ENCODE peak calls at places on chromosomes 3 and 15, in seven cellular contexts. O, H, R, M, Q, L and U are unnamed samples. For H3K4me1, the result is how much of the 10 kb centered on the place peaks cover.

GRCh38 chr3:132231633-132232032 is 85.6 kb upstream of the ACP3 start:
- DNase-seq in Q (no peak), L (no peak), R (no peak), M (peak), H (no peak), O (no peak), U (no peak)

GRCh38 chr3:70977712-70978111 is 605.8 kb downstream of the FOXP1 start:
- DNase-seq in M (no peak), Q (no peak), R (no peak), H (no peak), L (no peak), O (no peak), U (no peak)

GRCh38 chr3:129663045-129663446 is 56.6 kb upstream of the PLXND1 start:
- DNase-seq in R (no peak), M (peak), H (no peak), O (no peak), L (peak), Q (peak), U (no peak)

GRCh38 chr3:23202921-23203650 is at the start of gene UBE2E2:
- DNase-seq in R (peak), O (peak), M (peak), Q (no peak), L (peak), H (peak), U (peak)

GRCh38 chr3:188819939-188820338 is 351.8 kb upstream of the TPRG1 start:
- DNase-seq in O (no peak), Q (no peak), R (no peak), L (no peak), M (no peak), H (no peak), U (no peak)

GRCh38 chr3:197354195-197355059 is 56.0 kb upstream of the DLG1 start:
- DNase-seq in H (peak), O (peak), Q (no peak), L (no peak), M (no peak), R (no peak), U (no peak)

GRCh38 chr15:90807687-90808086 is 60.7 kb upstream of the FURIN start:
- DNase-seq in Q (no peak), M (no peak), L (no peak), R (no peak), O (no peak), H (no peak), U (no peak)

GRCh38 chr3:11452988-11453847 is 181.0 kb downstream of the ATG7 start:
- DNase-seq in Q (no peak), M (peak), R (no peak), O (no peak), H (no peak), L (no peak), U (no peak)

GRCh38 chr3:137263982-137264777 is 306.4 kb downstream of the IL20RB start:
- DNase-seq in Q (no peak), L (no peak), M (no peak), H (no peak), O (no peak), R (no peak), U (no peak)

GRCh38 chr3:27317096-27317495 is 52.1 kb downstream of the NEK10 start:
- DNase-seq in Q (no peak), L (no peak), O (no peak), H (no peak), M (no peak), R (no peak), U (no peak)

GRCh38 chr3:107240183-107241091 is 136.8 kb upstream of the CCDC54 start:
- DNase-seq in H (peak), Q (no peak), L (peak), M (peak), O (peak), R (peak), U (peak)

GRCh38 chr3:15779111-15779510 is 18.7 kb downstream of the ANKRD28 start:
- DNase-seq in R (no peak), M (no peak), H (no peak), O (no peak), L (no peak), Q (no peak), U (no peak)

GRCh38 chr15:60674704-60675405 is 195.9 kb upstream of the ICE2 start:
- DNase-seq in Q (no peak), M (no peak), H (no peak), O (no peak), L (no peak), R (no peak), U (no peak)

GRCh38 chr3:101842245-101842934 is 6.9 kb upstream of the NFKBIZ start:
- DNase-seq in R (no peak), L (peak), Q (peak), O (no peak), H (no peak), M (peak), U (no peak)

GRCh38 chr3:150268426-150269321 is 139.4 kb upstream of the TSC22D2 start:
- DNase-seq in O (no peak), M (no peak), H (no peak), L (no peak), Q (no peak), R (no peak), U (no peak)

GRCh38 chr3:40337136-40338108 is 27.9 kb downstream of the EIF1B start:
- DNase-seq in O (no peak), H (no peak), Q (no peak), M (peak), R (no peak), L (no peak), U (no peak)

GRCh38 chr3:98536456-98537017 is 4.8 kb downstream of the GPR15 start:
- DNase-seq in H (no peak), M (no peak), R (no peak), O (no peak), Q (no peak), L (no peak), U (no peak)

GRCh38 chr3:25433868-25434267 is 5.8 kb downstream of the RARB start:
- DNase-seq in H (no peak), M (peak), Q (no peak), L (no peak), O (no peak), R (no peak), U (no peak)

GRCh38 chr15:34038404-34039179 is 412 bp downstream of the AVEN start:
- DNase-seq in Q (no peak), L (peak), H (peak), M (peak), R (peak), O (peak), U (peak)

GRCh38 chr3:30401971-30402370 is 204.4 kb upstream of the TGFBR2 start:
- DNase-seq in L (no peak), Q (no peak), H (no peak), M (no peak), R (no peak), O (no peak), U (no peak)

GRCh38 chr3:126108689-126109075 is 24.8 kb upstream of the SLC41A3 start:
- DNase-seq in R (no peak), O (no peak), H (no peak), M (no peak), Q (no peak), L (no peak), U (no peak)

GRCh38 chr15:74258456-74259323 is 22.6 kb downstream of the CCDC33 start:
- DNase-seq in O (no peak), Q (no peak), L (no peak), M (no peak), R (no peak), H (no peak), U (no peak)

GRCh38 chr3:66326340-66326739 is 105.5 kb downstream of the SLC25A26 start:
- DNase-seq in R (no peak), M (no peak), H (no peak), O (no peak), Q (no peak), L (no peak), U (no peak)

GRCh38 chr3:137768361-137769320 is 4.5 kb downstream of the SOX14 start:
- DNase-seq in O (no peak), H (no peak), L (peak), M (peak), R (no peak), Q (no peak), U (no peak)

GRCh38 chr3:184262166-184262926 is 993 bp upstream of the CAMK2N2 start:
- DNase-seq in R (no peak), O (no peak), M (peak), Q (no peak), L (peak), H (no peak), U (no peak)

GRCh38 chr3:125212096-125212508 is 446 bp downstream of the SLC12A8 start:
- DNase-seq in Q (no peak), M (peak), H (no peak), R (no peak), O (peak), L (peak), U (no peak)

GRCh38 chr15:78322724-78323395 is 17.3 kb upstream of the CRABP1 start:
- DNase-seq in R (no peak), O (no peak), M (no peak), Q (no peak), H (no peak), L (no peak), U (no peak)

GRCh38 chr15:99305761-99306505 is 54.7 kb downstream of the LRRC28 start:
- DNase-seq in Q (no peak), L (peak), M (peak), R (no peak), H (peak), O (no peak), U (no peak)

GRCh38 chr3:46297658-46298423 is 55.6 kb downstream of the CCR3 start:
- DNase-seq in H (no peak), L (no peak), M (peak), R (no peak), Q (no peak), O (no peak), U (no peak)

GRCh38 chr3:104604326-104605010 is 762.2 kb upstream of the ALCAM start:
- DNase-seq in L (peak), Q (no peak), O (no peak), R (no peak), M (peak), H (no peak), U (no peak)

GRCh38 chr15:34999906-35000305 is 11.8 kb upstream of the ZNF770 start:
- DNase-seq in L (no peak), Q (no peak), R (no peak), H (no peak), O (no peak), M (no peak), U (no peak)

GRCh38 chr3:66029443-66029842 is 9.3 kb downstream of the MAGI1 start:
- DNase-seq in H (no peak), L (no peak), Q (no peak), O (no peak), R (no peak), M (peak), U (no peak)

GRCh38 chr3:53998980-53999379 is 107.3 kb upstream of the SELENOK start:
- DNase-seq in R (no peak), Q (no peak), L (no peak), M (no peak), H (no peak), O (no peak), U (no peak)

GRCh38 chr15:34984884-34985630 is 3.0 kb downstream of the ZNF770 start:
- DNase-seq in H (peak), Q (no peak), L (no peak), R (no peak), O (peak), M (no peak), U (no peak)

GRCh38 chr3:138180375-138181029 is 5.8 kb upstream of the DBR1 start:
- DNase-seq in L (peak), H (no peak), Q (no peak), M (peak), R (no peak), O (no peak), U (peak)

GRCh38 chr3:190591080-190591479 is 77.2 kb downstream of the IL1RAP start:
- DNase-seq in O (no peak), Q (no peak), R (no peak), L (no peak), H (no peak), M (no peak), U (no peak)

GRCh38 chr3:192847918-192848317 is 69.7 kb downstream of the MB21D2 start:
- DNase-seq in R (no peak), Q (no peak), L (no peak), M (no peak), O (no peak), H (no peak), U (no peak)

GRCh38 chr3:60079076-60079475 is 1029.3 kb upstream of the CFAP20DC start:
- DNase-seq in L (peak), Q (no peak), M (peak), H (no peak), O (no peak), R (no peak), U (peak)

GRCh38 chr3:44939581-44940036 is 36.4 kb downstream of the ZDHHC3 start:
- DNase-seq in L (no peak), Q (no peak), R (no peak), M (no peak), O (peak), H (peak), U (no peak)

GRCh38 chr3:52684184-52684583 is 1.5 kb downstream of the PBRM1 start:
- DNase-seq in Q (no peak), R (no peak), O (no peak), M (no peak), H (no peak), L (no peak), U (no peak)
- H3K27ac ChIP-seq in Q (no peak), R (no peak), O (no peak), M (no peak), H (peak), L (no peak), U (peak)

GRCh38 chr3:160180581-160181216 is 44.5 kb upstream of the C3orf80 start:
- DNase-seq in R (no peak), M (peak), O (no peak), Q (no peak), H (no peak), L (no peak), U (no peak)
- H3K4me3 ChIP-seq in R (no peak), M (no peak), O (no peak), Q (no peak), H (no peak), L (no peak), U (no peak)

GRCh38 chr3:194134757-194135515 is 1.0 kb upstream of the HES1 start:
- DNase-seq in M (peak), L (peak), H (peak), Q (peak), R (peak), O (peak), U (peak)
- H3K4me1 ChIP-seq in M (under half), L (half or more), H (half or more), Q (under half), R (under half), O (half or more), U (under half)

GRCh38 chr3:122077293-122078234 is 22.4 kb downstream of the CD86 start:
- DNase-seq in R (no peak), O (no peak), L (no peak), Q (no peak), M (no peak), H (no peak), U (no peak)

GRCh38 chr3:122078235-122078935 is 23.2 kb downstream of the CD86 start:
- DNase-seq in R (no peak), H (no peak), Q (no peak), M (no peak), O (no peak), L (no peak), U (no peak)

GRCh38 chr3:122074621-122075265 is 19.6 kb downstream of the CD86 start:
- DNase-seq in M (no peak), R (no peak), O (peak), L (no peak), Q (no peak), H (peak), U (no peak)

GRCh38 chr3:122079524-122079923 is 24.4 kb downstream of the CD86 start:
- DNase-seq in L (no peak), Q (no peak), O (no peak), M (no peak), H (no peak), R (no peak), U (no peak)

DNA sequence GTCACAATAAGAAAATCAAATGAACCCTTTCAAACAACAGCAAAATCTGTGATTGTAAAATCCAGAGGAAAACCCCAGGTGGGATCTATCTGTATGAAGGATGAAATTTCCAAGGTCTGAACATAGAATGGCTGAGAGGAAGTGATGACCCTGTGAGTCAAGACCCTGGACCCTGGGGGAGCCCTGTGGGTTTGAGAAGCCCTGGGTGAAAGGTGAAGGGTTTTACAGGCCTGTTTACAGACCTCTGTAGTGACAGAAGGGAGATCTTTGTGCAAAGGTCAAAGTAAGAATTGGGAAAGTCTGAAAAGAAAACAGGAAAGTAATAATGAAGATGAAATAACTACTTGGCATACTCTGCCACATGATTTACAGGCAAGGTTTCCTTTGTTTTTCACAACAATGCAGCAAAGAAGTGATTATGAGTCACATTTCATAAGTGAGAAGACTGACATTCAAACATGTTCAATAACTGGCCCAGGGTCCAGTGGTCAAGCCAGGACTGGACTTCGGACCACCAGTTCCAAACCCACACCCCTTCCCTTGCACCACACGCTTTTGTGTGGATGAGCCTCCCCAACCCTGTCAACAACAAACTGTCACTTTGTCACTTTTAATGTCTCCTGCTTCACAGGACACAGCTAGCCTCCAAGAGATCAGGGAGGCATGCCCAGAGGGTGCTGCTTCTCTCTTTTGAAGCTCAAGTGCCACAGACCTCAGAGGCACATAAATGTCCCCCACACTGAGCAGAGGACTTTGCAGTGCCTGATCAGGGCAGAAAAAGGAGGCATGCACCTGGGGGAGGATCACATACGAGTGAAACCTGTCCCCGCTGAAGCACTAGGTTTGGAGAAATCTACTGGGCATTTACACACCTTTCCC is 21.5 kb downstream of the CD86 start:
- DNase-seq in H (no peak), L (no peak), Q (no peak), O (no peak), R (no peak), M (no peak), U (no peak)
- H3K27ac ChIP-seq in H (peak), L (no peak), Q (no peak), O (no peak), R (no peak), M (no peak), U (no peak)

GRCh38 chr15:65979837-65980236 is 110.5 kb downstream of the RAB11A start:
- DNase-seq in H (no peak), Q (no peak), R (no peak), M (no peak), O (no peak), L (no peak), U (no peak)

GRCh38 chr15:65982941-65983340 is 113.7 kb downstream of the RAB11A start:
- DNase-seq in M (no peak), R (no peak), O (no peak), H (no peak), Q (no peak), L (no peak), U (no peak)

GRCh38 chr15:65980824-65981456 is 111.6 kb downstream of the RAB11A start:
- DNase-seq in M (peak), R (no peak), H (peak), O (peak), L (peak), Q (peak), U (no peak)

GRCh38 chr15:65979316-65979715 is 110.0 kb downstream of the RAB11A start:
- DNase-seq in Q (no peak), O (no peak), R (no peak), L (no peak), M (peak), H (no peak), U (no peak)

DNA sequence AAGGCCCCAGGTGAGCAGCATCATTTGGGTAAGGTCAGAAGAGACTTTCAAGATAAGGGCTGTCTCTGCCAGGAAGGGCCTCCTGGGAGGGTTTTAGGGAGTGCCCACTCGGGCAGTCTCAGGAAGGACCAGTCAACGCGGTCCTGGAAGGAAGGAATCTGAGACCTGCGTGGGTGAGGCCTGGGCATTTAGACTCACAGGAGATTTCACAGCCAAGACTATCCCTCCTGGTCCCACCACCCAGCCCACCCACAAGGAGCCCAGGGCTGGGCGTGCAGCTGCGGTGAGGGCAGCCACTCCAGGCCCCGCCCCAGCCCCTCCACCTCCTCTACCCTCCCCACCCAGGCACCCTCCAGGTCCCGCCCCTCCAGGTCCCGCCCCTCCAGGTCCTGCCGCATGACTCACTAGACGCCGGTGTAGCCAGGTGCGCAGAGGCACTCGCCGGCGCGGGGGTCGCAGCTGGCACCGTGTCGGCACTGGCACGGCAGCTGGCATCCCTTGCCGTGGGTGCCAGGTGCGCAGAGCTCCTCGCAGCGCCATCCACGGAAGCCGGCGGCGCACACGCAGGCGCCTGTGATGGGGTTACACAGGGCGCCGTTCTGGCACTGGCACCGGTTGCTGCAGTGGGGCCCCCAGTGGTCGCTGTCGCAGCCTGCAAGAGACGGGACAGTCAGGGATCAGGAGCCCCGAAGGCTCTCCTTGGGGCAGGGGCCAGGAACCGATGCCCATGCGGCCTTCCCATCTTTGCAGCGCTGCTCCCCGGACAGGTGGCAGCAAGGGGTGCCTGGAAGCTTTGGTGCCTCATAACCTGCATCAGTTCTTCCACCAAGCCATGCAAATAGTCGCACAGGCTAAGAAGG is 112.8 kb downstream of the RAB11A start:
- DNase-seq in R (peak), O (peak), H (peak), M (peak), L (peak), Q (peak), U (peak)
- H3K4me3 ChIP-seq in R (peak), O (no peak), H (peak), M (peak), L (peak), Q (peak), U (no peak)

GRCh38 chr3:29291262-29291981 is 10.6 kb downstream of the RBMS3 start:
- DNase-seq in Q (no peak), M (no peak), L (no peak), O (no peak), H (no peak), R (no peak), U (no peak)
- H3K4me1 ChIP-seq in Q (under half), M (under half), L (under half), O (under half), H (under half), R (under half), U (under half)

GRCh38 chr3:171712168-171712938 is 97.9 kb downstream of the PLD1 start:
- DNase-seq in Q (no peak), L (no peak), O (no peak), R (no peak), H (no peak), M (peak), U (no peak)
- H3K27ac ChIP-seq in Q (no peak), L (no peak), O (no peak), R (no peak), H (no peak), M (no peak), U (no peak)